ENCODE peak calls at places on chromosomes 4 and X, in nine cellular contexts. One of them, this sample, is unnamed.

GRCh38 chrX:121333942-121334341 is 286.5 kb downstream of the GLUD2 start:
- DNase-seq in heart left ventricle: no peak
- DNase-seq in endothelial cell: no peak
- DNase-seq in cardiac muscle cell: peak; percentile 3
- DNase-seq in T1000: no peak
- DNase-seq in fibroblast of villous mesenchyme: no peak
- DNase-seq in iris pigment epithelial cell: no peak
- DNase-seq in kidney epithelial cell: no peak
- DNase-seq in CD8-positive, alpha-beta memory T cell: no peak
- DNase-seq in this sample: no peak

GRCh38 chr4:2072971-2073807 is 14.1 kb downstream of the NAT8L start:
- DNase-seq in heart left ventricle: no peak
- DNase-seq in endothelial cell: no peak
- DNase-seq in cardiac muscle cell: no peak
- DNase-seq in T1000: no peak
- DNase-seq in fibroblast of villous mesenchyme: no peak
- DNase-seq in iris pigment epithelial cell: no peak
- DNase-seq in kidney epithelial cell: no peak
- DNase-seq in CD8-positive, alpha-beta memory T cell: peak; percentile 35
- DNase-seq in this sample: no peak

GRCh38 chr4:173243917-173244658 is 75.5 kb downstream of the GALNT7 start:
- DNase-seq in heart left ventricle: no peak
- DNase-seq in endothelial cell: no peak
- DNase-seq in cardiac muscle cell: no peak
- DNase-seq in T1000: no peak
- DNase-seq in fibroblast of villous mesenchyme: no peak
- DNase-seq in iris pigment epithelial cell: no peak
- DNase-seq in kidney epithelial cell: no peak
- DNase-seq in CD8-positive, alpha-beta memory T cell: no peak
- DNase-seq in this sample: no peak

GRCh38 chr4:124121511-124121934 is 591.0 kb downstream of the ANKRD50 start:
- DNase-seq in heart left ventricle: no peak
- DNase-seq in endothelial cell: no peak
- DNase-seq in cardiac muscle cell: no peak
- DNase-seq in T1000: no peak
- DNase-seq in fibroblast of villous mesenchyme: peak; percentile 63
- DNase-seq in iris pigment epithelial cell: peak; percentile 92
- DNase-seq in kidney epithelial cell: no peak
- DNase-seq in CD8-positive, alpha-beta memory T cell: no peak
- DNase-seq in this sample: no peak

GRCh38 chrX:25156323-25156722 is 140.6 kb upstream of the ARX start:
- DNase-seq in heart left ventricle: no peak
- DNase-seq in endothelial cell: no peak
- DNase-seq in cardiac muscle cell: no peak
- DNase-seq in T1000: no peak
- DNase-seq in fibroblast of villous mesenchyme: peak; percentile 10
- DNase-seq in iris pigment epithelial cell: peak; percentile 7
- DNase-seq in kidney epithelial cell: no peak
- DNase-seq in CD8-positive, alpha-beta memory T cell: no peak
- DNase-seq in this sample: no peak

GRCh38 chrX:103343105-103343504 is 13.1 kb downstream of the TCEAL7 start:
- DNase-seq in heart left ventricle: no peak
- DNase-seq in endothelial cell: no peak
- DNase-seq in cardiac muscle cell: peak; percentile 69
- DNase-seq in T1000: no peak
- DNase-seq in fibroblast of villous mesenchyme: peak; percentile 58
- DNase-seq in iris pigment epithelial cell: peak; percentile 49
- DNase-seq in kidney epithelial cell: no peak
- DNase-seq in CD8-positive, alpha-beta memory T cell: peak; percentile 48
- DNase-seq in this sample: peak; percentile 27

GRCh38 chr4:119550857-119551532 is 77.6 kb downstream of the PDE5A start:
- DNase-seq in heart left ventricle: no peak
- DNase-seq in endothelial cell: no peak
- DNase-seq in cardiac muscle cell: no peak
- DNase-seq in T1000: no peak
- DNase-seq in fibroblast of villous mesenchyme: no peak
- DNase-seq in iris pigment epithelial cell: peak; percentile 73
- DNase-seq in kidney epithelial cell: no peak
- DNase-seq in CD8-positive, alpha-beta memory T cell: no peak
- DNase-seq in this sample: peak; percentile 18

GRCh38 chrX:71615954-71616353 is 2.4 kb downstream of the CXCR3 start:
- DNase-seq in heart left ventricle: no peak
- DNase-seq in endothelial cell: no peak
- DNase-seq in cardiac muscle cell: no peak
- DNase-seq in T1000: no peak
- DNase-seq in fibroblast of villous mesenchyme: no peak
- DNase-seq in iris pigment epithelial cell: no peak
- DNase-seq in kidney epithelial cell: no peak
- DNase-seq in CD8-positive, alpha-beta memory T cell: no peak
- DNase-seq in this sample: no peak

GRCh38 chrX:69124108-69124507 is 41.1 kb downstream of the PJA1 start:
- DNase-seq in heart left ventricle: no peak
- DNase-seq in endothelial cell: no peak
- DNase-seq in cardiac muscle cell: no peak
- DNase-seq in T1000: no peak
- DNase-seq in fibroblast of villous mesenchyme: no peak
- DNase-seq in iris pigment epithelial cell: peak; percentile 33
- DNase-seq in kidney epithelial cell: no peak
- DNase-seq in CD8-positive, alpha-beta memory T cell: no peak
- DNase-seq in this sample: no peak

GRCh38 chr4:103996637-103997036 is 276.9 kb upstream of the TACR3 start:
- DNase-seq in heart left ventricle: no peak
- DNase-seq in endothelial cell: peak; percentile 11
- DNase-seq in cardiac muscle cell: peak; percentile 56
- DNase-seq in T1000: peak; percentile 16
- DNase-seq in fibroblast of villous mesenchyme: peak; percentile 44
- DNase-seq in iris pigment epithelial cell: peak; percentile 94
- DNase-seq in kidney epithelial cell: peak; percentile 92
- DNase-seq in CD8-positive, alpha-beta memory T cell: no peak
- DNase-seq in this sample: peak; percentile 29

GRCh38 chr4:87117730-87118075 is 102.7 kb downstream of the KLHL8 start:
- DNase-seq in heart left ventricle: no peak
- DNase-seq in endothelial cell: no peak
- DNase-seq in cardiac muscle cell: no peak
- DNase-seq in T1000: no peak
- DNase-seq in fibroblast of villous mesenchyme: no peak
- DNase-seq in iris pigment epithelial cell: no peak
- DNase-seq in kidney epithelial cell: no peak
- DNase-seq in CD8-positive, alpha-beta memory T cell: no peak
- DNase-seq in this sample: no peak

GRCh38 chr4:188714907-188715306 is 575.7 kb downstream of the TRIML1 start:
- DNase-seq in heart left ventricle: no peak
- DNase-seq in endothelial cell: no peak
- DNase-seq in cardiac muscle cell: no peak
- DNase-seq in T1000: no peak
- DNase-seq in fibroblast of villous mesenchyme: peak; percentile 34
- DNase-seq in iris pigment epithelial cell: peak; percentile 76
- DNase-seq in kidney epithelial cell: peak; percentile 72
- DNase-seq in CD8-positive, alpha-beta memory T cell: no peak
- DNase-seq in this sample: no peak

GRCh38 chrX:95383778-95384177 is 1300.9 kb upstream of the DIAPH2 start:
- DNase-seq in heart left ventricle: no peak
- DNase-seq in endothelial cell: no peak
- DNase-seq in cardiac muscle cell: no peak
- DNase-seq in T1000: no peak
- DNase-seq in fibroblast of villous mesenchyme: no peak
- DNase-seq in iris pigment epithelial cell: no peak
- DNase-seq in kidney epithelial cell: no peak
- DNase-seq in CD8-positive, alpha-beta memory T cell: no peak
- DNase-seq in this sample: no peak

GRCh38 chr4:85591361-85592098 is 116.6 kb downstream of the ARHGAP24 start:
- DNase-seq in heart left ventricle: no peak
- DNase-seq in endothelial cell: no peak
- DNase-seq in cardiac muscle cell: no peak
- DNase-seq in T1000: no peak
- DNase-seq in fibroblast of villous mesenchyme: peak; percentile 60
- DNase-seq in iris pigment epithelial cell: no peak
- DNase-seq in kidney epithelial cell: peak; percentile 43
- DNase-seq in CD8-positive, alpha-beta memory T cell: no peak
- DNase-seq in this sample: no peak

GRCh38 chr4:165872443-165873297 is at the start of gene TLL1:
- DNase-seq in heart left ventricle: peak; percentile 19
- DNase-seq in endothelial cell: peak; percentile 41
- DNase-seq in cardiac muscle cell: peak; percentile 42
- DNase-seq in T1000: no peak
- DNase-seq in fibroblast of villous mesenchyme: peak; percentile 10
- DNase-seq in iris pigment epithelial cell: peak; percentile 11
- DNase-seq in kidney epithelial cell: peak; percentile 19
- DNase-seq in CD8-positive, alpha-beta memory T cell: no peak
- DNase-seq in this sample: peak; percentile 18

GRCh38 chr4:6961496-6962210 is 52.0 kb downstream of the TBC1D14 start:
- DNase-seq in heart left ventricle: no peak
- DNase-seq in endothelial cell: no peak
- DNase-seq in cardiac muscle cell: no peak
- DNase-seq in T1000: no peak
- DNase-seq in fibroblast of villous mesenchyme: no peak
- DNase-seq in iris pigment epithelial cell: no peak
- DNase-seq in kidney epithelial cell: no peak
- DNase-seq in CD8-positive, alpha-beta memory T cell: no peak
- DNase-seq in this sample: no peak

GRCh38 chrX:133414399-133415275 is 652 bp downstream of the GPC4 start:
- DNase-seq in heart left ventricle: peak; percentile 15
- DNase-seq in endothelial cell: peak; percentile 21
- DNase-seq in cardiac muscle cell: peak; percentile 70
- DNase-seq in T1000: no peak
- DNase-seq in fibroblast of villous mesenchyme: no peak
- DNase-seq in iris pigment epithelial cell: peak; percentile 16
- DNase-seq in kidney epithelial cell: no peak
- DNase-seq in CD8-positive, alpha-beta memory T cell: no peak
- DNase-seq in this sample: peak; percentile 22

GRCh38 chrX:72392042-72392441 is 86.3 kb upstream of the CITED1 start:
- DNase-seq in heart left ventricle: no peak
- DNase-seq in endothelial cell: no peak
- DNase-seq in cardiac muscle cell: no peak
- DNase-seq in T1000: no peak
- DNase-seq in fibroblast of villous mesenchyme: no peak
- DNase-seq in iris pigment epithelial cell: no peak
- DNase-seq in kidney epithelial cell: no peak
- DNase-seq in CD8-positive, alpha-beta memory T cell: no peak
- DNase-seq in this sample: no peak